ENCODE peak calls at places on chromosomes 7 and 10, in eight cellular contexts. One of them, this sample, is unnamed. For H3K9me2, the result is how much of the 10 kb centered on the place peaks cover.

GRCh38 chr10:30870926-30871325 is 160.7 kb downstream of the ZNF438 start:
- DNase-seq in HCT116: no peak
- DNase-seq in hepatocyte: no peak
- DNase-seq in MM.1S: peak
- DNase-seq in PC-9: no peak
- DNase-seq in PC-3: no peak
- DNase-seq in SK-N-SH: no peak
- DNase-seq in OCI-LY7: no peak
- DNase-seq in this sample: no peak

GRCh38 chr10:101617102-101617823 is 29.1 kb downstream of the DPCD start:
- DNase-seq in SK-N-SH: peak
- DNase-seq in hepatocyte: no peak
- DNase-seq in PC-9: no peak
- DNase-seq in HCT116: no peak
- DNase-seq in OCI-LY7: peak
- DNase-seq in MM.1S: no peak
- DNase-seq in PC-3: no peak
- DNase-seq in this sample: no peak

GRCh38 chr7:20795881-20796280 is 9.2 kb upstream of the SP8 start:
- DNase-seq in PC-9: no peak
- DNase-seq in HCT116: no peak
- DNase-seq in SK-N-SH: no peak
- DNase-seq in MM.1S: no peak
- DNase-seq in PC-3: no peak
- DNase-seq in hepatocyte: no peak
- DNase-seq in OCI-LY7: no peak
- DNase-seq in this sample: no peak

GRCh38 chr7:36455646-36456045 is 66.0 kb downstream of the ANLN start:
- DNase-seq in SK-N-SH: no peak
- DNase-seq in MM.1S: no peak
- DNase-seq in hepatocyte: no peak
- DNase-seq in HCT116: no peak
- DNase-seq in PC-9: no peak
- DNase-seq in OCI-LY7: no peak
- DNase-seq in PC-3: no peak
- DNase-seq in this sample: no peak

GRCh38 chr10:76403876-76404275 is 972.5 kb downstream of the LRMDA start:
- DNase-seq in PC-9: no peak
- DNase-seq in MM.1S: no peak
- DNase-seq in SK-N-SH: no peak
- DNase-seq in PC-3: peak
- DNase-seq in hepatocyte: no peak
- DNase-seq in OCI-LY7: no peak
- DNase-seq in HCT116: no peak
- DNase-seq in this sample: peak

GRCh38 chr7:41584746-41585145 is 118.1 kb downstream of the INHBA start:
- DNase-seq in HCT116: no peak
- DNase-seq in PC-3: peak
- DNase-seq in OCI-LY7: no peak
- DNase-seq in SK-N-SH: no peak
- DNase-seq in hepatocyte: no peak
- DNase-seq in PC-9: no peak
- DNase-seq in MM.1S: no peak
- DNase-seq in this sample: peak

GRCh38 chr10:46534828-46535524 is 21.5 kb downstream of the GPRIN2 start:
- DNase-seq in PC-3: no peak
- DNase-seq in MM.1S: no peak
- DNase-seq in PC-9: no peak
- DNase-seq in SK-N-SH: no peak
- DNase-seq in OCI-LY7: no peak
- DNase-seq in hepatocyte: no peak
- DNase-seq in HCT116: no peak
- DNase-seq in this sample: peak

GRCh38 chr10:44757551-44758205 is 153.5 kb upstream of the TMEM72 start:
- DNase-seq in PC-9: no peak
- DNase-seq in hepatocyte: no peak
- DNase-seq in SK-N-SH: no peak
- DNase-seq in MM.1S: no peak
- DNase-seq in OCI-LY7: no peak
- DNase-seq in HCT116: no peak
- DNase-seq in PC-3: no peak
- DNase-seq in this sample: no peak

GRCh38 chr7:89012016-89012415 is 216.5 kb upstream of the TEX47 start:
- DNase-seq in OCI-LY7: no peak
- DNase-seq in hepatocyte: no peak
- DNase-seq in SK-N-SH: no peak
- DNase-seq in PC-9: no peak
- DNase-seq in PC-3: no peak
- DNase-seq in HCT116: no peak
- DNase-seq in MM.1S: no peak
- DNase-seq in this sample: no peak

GRCh38 chr7:153941061-153941460 is 111.1 kb upstream of the DPP6 start:
- DNase-seq in OCI-LY7: no peak
- DNase-seq in PC-9: no peak
- DNase-seq in HCT116: no peak
- DNase-seq in hepatocyte: no peak
- DNase-seq in MM.1S: no peak
- DNase-seq in SK-N-SH: no peak
- DNase-seq in PC-3: no peak
- DNase-seq in this sample: no peak

GRCh38 chr10:48965460-48965859 is 25.8 kb upstream of the LRRC18 start:
- DNase-seq in MM.1S: no peak
- DNase-seq in hepatocyte: no peak
- DNase-seq in SK-N-SH: no peak
- DNase-seq in HCT116: no peak
- DNase-seq in OCI-LY7: no peak
- DNase-seq in PC-3: no peak
- DNase-seq in PC-9: no peak
- DNase-seq in this sample: no peak

GRCh38 chr7:152663926-152664325 is 12.0 kb downstream of the XRCC2 start:
- DNase-seq in HCT116: no peak
- DNase-seq in PC-3: no peak
- DNase-seq in OCI-LY7: no peak
- DNase-seq in PC-9: no peak
- DNase-seq in MM.1S: no peak
- DNase-seq in hepatocyte: peak
- DNase-seq in SK-N-SH: no peak
- DNase-seq in this sample: no peak

GRCh38 chr7:37833818-37834146 is 14.6 kb upstream of the NME8 start:
- DNase-seq in PC-3: no peak
- DNase-seq in MM.1S: no peak
- DNase-seq in SK-N-SH: no peak
- DNase-seq in OCI-LY7: no peak
- DNase-seq in hepatocyte: no peak
- DNase-seq in HCT116: no peak
- DNase-seq in PC-9: no peak
- DNase-seq in this sample: no peak

GRCh38 chr10:4527281-4527960 is 298.6 kb upstream of the AKR1E2 start:
- DNase-seq in HCT116: no peak
- DNase-seq in MM.1S: no peak
- DNase-seq in SK-N-SH: no peak
- DNase-seq in PC-3: peak
- DNase-seq in PC-9: no peak
- DNase-seq in OCI-LY7: no peak
- DNase-seq in hepatocyte: no peak
- DNase-seq in this sample: peak

GRCh38 chr7:131895541-131896173 is 339.2 kb upstream of the PODXL start:
- DNase-seq in OCI-LY7: no peak
- DNase-seq in SK-N-SH: no peak
- DNase-seq in PC-9: no peak
- DNase-seq in MM.1S: no peak
- DNase-seq in HCT116: peak
- DNase-seq in hepatocyte: peak
- DNase-seq in PC-3: peak
- DNase-seq in this sample: peak

GRCh38 chr7:131893627-131894345 is 337.4 kb upstream of the PODXL start:
- DNase-seq in hepatocyte: no peak
- DNase-seq in MM.1S: no peak
- DNase-seq in SK-N-SH: no peak
- DNase-seq in PC-9: no peak
- DNase-seq in PC-3: no peak
- DNase-seq in HCT116: no peak
- DNase-seq in OCI-LY7: no peak
- DNase-seq in this sample: peak

GRCh38 chr7:131896189-131896855 is 339.9 kb upstream of the PODXL start:
- DNase-seq in PC-9: no peak
- DNase-seq in MM.1S: no peak
- DNase-seq in HCT116: no peak
- DNase-seq in OCI-LY7: no peak
- DNase-seq in PC-3: no peak
- DNase-seq in SK-N-SH: no peak
- DNase-seq in hepatocyte: no peak
- DNase-seq in this sample: no peak

GRCh38 chr7:131899271-131900030 is 343.0 kb upstream of the PODXL start:
- DNase-seq in MM.1S: no peak
- DNase-seq in PC-9: no peak
- DNase-seq in SK-N-SH: no peak
- DNase-seq in HCT116: no peak
- DNase-seq in hepatocyte: no peak
- DNase-seq in OCI-LY7: no peak
- DNase-seq in PC-3: no peak
- DNase-seq in this sample: peak

GRCh38 chr7:131897016-131897789 is 340.8 kb upstream of the PODXL start:
- DNase-seq in MM.1S: no peak
- DNase-seq in PC-3: peak
- DNase-seq in OCI-LY7: no peak
- DNase-seq in SK-N-SH: peak
- DNase-seq in HCT116: peak
- DNase-seq in hepatocyte: no peak
- DNase-seq in PC-9: no peak
- DNase-seq in this sample: peak
- H3K9me2 ChIP-seq in MM.1S: under half
- H3K9me2 ChIP-seq in PC-3: under half
- H3K9me2 ChIP-seq in OCI-LY7: under half
- H3K9me2 ChIP-seq in SK-N-SH: under half
- H3K9me2 ChIP-seq in HCT116: under half
- H3K9me2 ChIP-seq in hepatocyte: under half
- H3K9me2 ChIP-seq in PC-9: under half
- H3K9me2 ChIP-seq in this sample: under half

DNA sequence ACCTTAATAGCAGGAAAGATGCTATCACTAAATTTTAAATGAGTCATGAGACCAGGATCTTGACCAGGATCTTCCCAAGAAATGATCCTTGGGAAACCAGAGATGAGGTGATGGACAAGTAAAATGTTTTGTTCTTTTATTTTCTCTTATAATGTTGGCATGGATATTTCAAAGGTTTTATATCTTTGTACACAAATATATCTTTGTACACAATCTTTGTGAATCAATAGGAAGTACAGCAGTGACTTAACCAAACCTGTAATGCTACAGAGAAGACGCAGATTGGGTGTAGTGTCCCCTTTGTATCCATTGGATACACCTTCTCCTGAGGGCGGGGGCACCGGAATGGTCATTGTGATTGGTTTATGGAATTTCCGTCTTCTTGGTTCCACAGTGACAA is 180.1 kb upstream of the CCDC6 start:
- DNase-seq in PC-9: no peak
- DNase-seq in MM.1S: no peak
- DNase-seq in OCI-LY7: no peak
- DNase-seq in HCT116: no peak
- DNase-seq in PC-3: no peak
- DNase-seq in hepatocyte: no peak
- DNase-seq in SK-N-SH: no peak
- DNase-seq in this sample: no peak
- H3K9me2 ChIP-seq in PC-9: under half
- H3K9me2 ChIP-seq in MM.1S: under half
- H3K9me2 ChIP-seq in OCI-LY7: under half
- H3K9me2 ChIP-seq in HCT116: under half
- H3K9me2 ChIP-seq in PC-3: under half
- H3K9me2 ChIP-seq in hepatocyte: under half
- H3K9me2 ChIP-seq in SK-N-SH: under half
- H3K9me2 ChIP-seq in this sample: under half

GRCh38 chr7:131897790-131898165 is 341.4 kb upstream of the PODXL start:
- DNase-seq in PC-9: no peak
- DNase-seq in hepatocyte: no peak
- DNase-seq in OCI-LY7: no peak
- DNase-seq in PC-3: no peak
- DNase-seq in HCT116: no peak
- DNase-seq in MM.1S: no peak
- DNase-seq in SK-N-SH: no peak
- DNase-seq in this sample: no peak
- H3K9me2 ChIP-seq in PC-9: under half
- H3K9me2 ChIP-seq in hepatocyte: under half
- H3K9me2 ChIP-seq in OCI-LY7: under half
- H3K9me2 ChIP-seq in PC-3: under half
- H3K9me2 ChIP-seq in HCT116: under half
- H3K9me2 ChIP-seq in MM.1S: under half
- H3K9me2 ChIP-seq in SK-N-SH: under half
- H3K9me2 ChIP-seq in this sample: under half

GRCh38 chr7:131898418-131898817 is 342.0 kb upstream of the PODXL start:
- DNase-seq in HCT116: no peak
- DNase-seq in hepatocyte: no peak
- DNase-seq in OCI-LY7: no peak
- DNase-seq in SK-N-SH: no peak
- DNase-seq in MM.1S: no peak
- DNase-seq in PC-3: peak
- DNase-seq in PC-9: no peak
- DNase-seq in this sample: peak
- H3K9me2 ChIP-seq in HCT116: under half
- H3K9me2 ChIP-seq in hepatocyte: under half
- H3K9me2 ChIP-seq in OCI-LY7: under half
- H3K9me2 ChIP-seq in SK-N-SH: under half
- H3K9me2 ChIP-seq in MM.1S: under half
- H3K9me2 ChIP-seq in PC-3: under half
- H3K9me2 ChIP-seq in PC-9: under half
- H3K9me2 ChIP-seq in this sample: under half

This sample was measured in GM23248.